ENCODE peak calls at places on chromosomes 11 and 22, in four cellular contexts. W is bronchial epithelial cell, K is NCI-H1105 treated with DMSO at 0.1 percent for 48 hours, D is neural crest cell. N is an unnamed sample.

GRCh38 chr11:1481861-1482441 is 4.6 kb downstream of the MOB2 start:
- DNase-seq in W (no peak), K (no peak), D (no peak), N (peak; percentile 69)

GRCh38 chr11:102312656-102313055 is 4.6 kb upstream of the BIRC3 start:
- DNase-seq in W (no peak), K (no peak), D (no peak), N (no peak)

GRCh38 chr11:116736763-116737162 is 36.0 kb downstream of the BUD13 start:
- DNase-seq in W (peak; percentile 22), K (no peak), D (no peak), N (no peak)

GRCh38 chr11:11038339-11039248 is 180.7 kb upstream of the ZBED5 start:
- DNase-seq in W (no peak), K (no peak), D (no peak), N (no peak)

GRCh38 chr22:22410121-22410520 is 98.4 kb downstream of the ZNF280B start:
- DNase-seq in W (no peak), K (no peak), D (no peak), N (no peak)

GRCh38 chr11:8699903-8700302 is 17.3 kb downstream of the RPL27A start:
- DNase-seq in W (no peak), K (no peak), D (peak; percentile 22), N (no peak)

GRCh38 chr11:19455731-19456130 is 215.0 kb upstream of the E2F8 start:
- DNase-seq in W (no peak), K (no peak), D (peak; percentile 29), N (peak; percentile 62)

GRCh38 chr11:104490182-104490581 is 326.2 kb upstream of the PDGFD start:
- DNase-seq in W (no peak), K (no peak), D (no peak), N (no peak)

GRCh38 chr22:48277868-48278581 is 1515.6 kb downstream of the TBC1D22A start:
- DNase-seq in W (no peak), K (no peak), D (no peak), N (peak; percentile 47)

GRCh38 chr11:1224109-1224485 is 1.2 kb downstream of the MUC5B start:
- DNase-seq in W (no peak), K (no peak), D (no peak), N (no peak)

GRCh38 chr11:1785749-1786261 is 22.1 kb upstream of the CTSD start:
- DNase-seq in W (no peak), K (no peak), D (no peak), N (peak; percentile 64)

GRCh38 chr11:72431846-72432245 is 2.5 kb downstream of the CLPB start:
- DNase-seq in W (no peak), K (no peak), D (no peak), N (no peak)

GRCh38 chr11:2539761-2540520 is 95.1 kb downstream of the KCNQ1 start:
- DNase-seq in W (no peak), K (no peak), D (no peak), N (peak; percentile 56)

GRCh38 chr11:101445761-101446160 is 138.0 kb downstream of the TRPC6 start:
- DNase-seq in W (peak; percentile 67), K (no peak), D (no peak), N (no peak)

N was measured in H7.